ENCODE peak calls at places on chromosomes 1 and 21, in seven cellular contexts. S, U, T, I, C, G and Q are unnamed samples.

GRCh38 chr1:204623894-204624361 is 61.6 kb downstream of the LRRN2 start:
- DNase-seq in I (peak), U (peak), G (no peak), T (peak), S (peak), C (peak), Q (no peak)

GRCh38 chr1:112247036-112247597 is 148.9 kb upstream of the CTTNBP2NL start:
- DNase-seq in U (no peak), S (no peak), T (no peak), C (no peak), G (no peak), I (no peak), Q (no peak)

GRCh38 chr1:86596253-86596652 is 49.4 kb downstream of the CLCA4 start:
- DNase-seq in C (no peak), S (no peak), G (no peak), I (no peak), U (no peak), T (no peak), Q (no peak)

GRCh38 chr1:78061825-78062523 is 16.2 kb downstream of the GIPC2 start:
- DNase-seq in I (no peak), C (no peak), U (no peak), G (no peak), S (no peak), T (no peak), Q (peak)

GRCh38 chr1:27614048-27614624 is 10.2 kb upstream of the AHDC1 start:
- DNase-seq in U (no peak), S (no peak), C (no peak), G (no peak), T (no peak), I (no peak), Q (no peak)

GRCh38 chr21:42833859-42834729 is 45.2 kb downstream of the WDR4 start:
- DNase-seq in I (no peak), G (no peak), C (no peak), S (no peak), T (no peak), U (no peak), Q (no peak)

GRCh38 chr1:94202241-94202640 is 35.1 kb downstream of the ARHGAP29 start:
- DNase-seq in G (no peak), I (no peak), U (no peak), S (no peak), T (no peak), C (no peak), Q (no peak)

GRCh38 chr1:210711825-210712224 is 383.1 kb downstream of the HHAT start:
- DNase-seq in T (no peak), I (peak), S (no peak), C (peak), U (no peak), G (no peak), Q (no peak)

GRCh38 chr1:191575180-191575579 is 583.1 kb upstream of the RGS18 start:
- DNase-seq in I (no peak), U (peak), G (no peak), S (no peak), C (no peak), T (no peak), Q (peak)

GRCh38 chr1:156123356-156124196 is 9.1 kb downstream of the LMNA start:
- DNase-seq in S (peak), G (no peak), C (peak), U (peak), T (peak), I (peak), Q (peak)

GRCh38 chr1:193105821-193106177 is 585 bp upstream of the GLRX2 start:
- DNase-seq in T (no peak), U (peak), G (no peak), I (no peak), S (no peak), C (no peak), Q (no peak)

GRCh38 chr1:5878938-5879337 is 113.3 kb downstream of the NPHP4 start:
- DNase-seq in U (no peak), S (no peak), T (no peak), G (no peak), C (no peak), I (no peak), Q (no peak)

GRCh38 chr1:6184083-6184783 is 4.1 kb upstream of the CHD5 start:
- DNase-seq in U (no peak), T (no peak), C (peak), S (no peak), I (peak), G (no peak), Q (no peak)

GRCh38 chr1:6580588-6581270 is 935 bp downstream of the ZBTB48 start:
- DNase-seq in S (no peak), I (no peak), G (no peak), C (peak), U (peak), T (no peak), Q (no peak)

GRCh38 chr1:237237721-237238120 is 195.7 kb downstream of the RYR2 start:
- DNase-seq in S (no peak), C (no peak), T (no peak), I (no peak), U (no peak), G (no peak), Q (no peak)

DNA sequence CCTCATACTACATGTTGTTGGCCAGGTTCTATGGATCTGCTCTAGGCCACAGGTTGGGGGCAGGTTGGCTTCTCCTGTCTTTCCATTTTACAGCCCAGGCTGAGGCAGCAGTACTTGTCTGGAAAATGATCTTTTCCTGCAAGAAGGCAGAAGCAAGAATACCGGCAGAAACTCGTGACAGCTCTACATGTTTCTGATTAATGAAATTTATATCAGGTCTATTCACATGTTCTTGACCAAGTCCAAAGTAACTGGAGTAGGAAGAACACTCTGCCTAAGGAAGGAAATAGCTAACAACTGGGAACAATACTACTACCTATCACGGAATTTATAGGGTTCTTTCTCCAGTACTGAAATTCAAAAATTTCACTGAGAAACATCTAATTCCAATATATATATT is 98.3 kb downstream of the PLPPR5 start:
- DNase-seq in U (no peak), I (no peak), C (no peak), G (no peak), T (no peak), S (no peak), Q (no peak)
- H2BK5ac ChIP-seq in U (no peak), I (no peak), C (no peak), G (no peak), T (no peak), S (no peak), Q (no peak)

DNA sequence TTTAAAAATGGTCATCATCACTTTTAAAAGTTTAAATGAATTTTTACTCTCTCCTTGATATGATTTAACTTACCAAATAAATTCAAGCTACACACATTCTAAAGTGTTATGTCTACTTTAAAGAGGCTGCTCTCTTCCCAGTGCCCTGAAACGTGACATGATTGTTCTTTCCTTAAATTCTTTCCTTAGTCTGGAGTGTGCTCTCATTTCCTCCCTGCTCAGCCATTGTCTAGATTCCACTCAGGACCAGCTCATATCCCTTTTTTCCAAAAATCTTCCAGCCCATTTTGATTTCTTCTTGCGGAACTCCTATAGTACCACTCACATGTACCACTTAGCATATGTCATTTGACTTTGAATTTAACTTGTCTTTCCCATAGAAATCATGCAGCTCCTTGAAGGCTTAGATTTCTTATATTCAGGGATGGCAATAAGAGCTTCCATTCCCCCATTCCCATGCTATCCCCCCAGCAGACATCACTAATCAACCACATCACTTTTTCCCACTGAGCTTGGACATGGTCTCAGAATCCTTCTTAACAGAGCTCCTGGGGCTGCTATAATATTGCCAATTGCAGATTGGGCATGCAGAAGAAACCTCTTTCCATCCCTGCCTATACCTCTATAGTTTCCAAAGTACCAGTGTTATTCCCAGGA is 54.7 kb upstream of the ITPKB start:
- DNase-seq in U (no peak), I (no peak), T (no peak), G (no peak), S (no peak), C (no peak), Q (no peak)
- H2BK5ac ChIP-seq in U (no peak), I (no peak), T (no peak), G (no peak), S (no peak), C (no peak), Q (no peak)

GRCh38 chr1:41484881-41485280 is 398 bp upstream of the EDN2 start:
- DNase-seq in G (no peak), I (no peak), C (no peak), T (no peak), S (no peak), U (no peak), Q (no peak)

GRCh38 chr1:41482001-41482765 is 2.3 kb downstream of the EDN2 start:
- DNase-seq in T (no peak), G (no peak), C (no peak), I (no peak), U (no peak), S (no peak), Q (no peak)

GRCh38 chr1:41482906-41483895 is 1.3 kb downstream of the EDN2 start:
- DNase-seq in C (no peak), I (peak), S (no peak), T (no peak), G (no peak), U (no peak), Q (no peak)

GRCh38 chr1:41485605-41486004 is 1.1 kb upstream of the EDN2 start:
- DNase-seq in I (peak), S (no peak), G (no peak), C (peak), U (peak), T (no peak), Q (peak)

GRCh38 chr1:41483960-41484844 is at the start of gene EDN2:
- DNase-seq in G (no peak), T (peak), C (peak), U (no peak), I (peak), S (no peak), Q (no peak)
- H2BK5ac ChIP-seq in G (peak), T (no peak), C (peak), U (no peak), I (peak), S (peak), Q (peak)

DNA sequence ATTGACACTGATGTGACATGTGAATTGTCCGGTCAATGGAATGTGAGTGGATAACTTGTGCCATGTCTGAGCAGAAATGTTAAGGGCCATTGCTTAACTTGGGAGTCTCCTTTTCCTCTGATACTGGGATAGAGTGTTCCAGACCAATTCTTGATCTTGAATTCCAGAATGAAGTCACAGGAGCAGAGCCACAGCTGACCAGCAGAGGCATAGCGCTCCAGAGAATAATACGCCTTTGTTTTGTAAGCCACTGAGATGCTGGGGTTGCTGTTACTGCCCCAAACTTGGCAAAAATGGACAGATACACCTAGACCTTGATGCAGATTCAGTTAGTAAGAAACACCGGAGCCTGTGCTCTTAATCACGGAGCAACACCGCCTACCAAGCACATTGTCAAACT is 6.3 kb downstream of the KCNJ6 start:
- DNase-seq in I (no peak), T (no peak), S (no peak), C (peak), G (no peak), U (no peak), Q (no peak)
- H2BK5ac ChIP-seq in I (no peak), T (no peak), S (no peak), C (no peak), G (no peak), U (no peak), Q (no peak)

GRCh38 chr1:229025576-229025975 is 245.3 kb upstream of the RAB4A start:
- DNase-seq in I (no peak), C (no peak), S (no peak), G (no peak), T (no peak), U (no peak), Q (no peak)
- H2BK5ac ChIP-seq in I (no peak), C (no peak), S (peak), G (no peak), T (no peak), U (no peak), Q (no peak)

GRCh38 chr1:10042746-10043145 is 10.0 kb downstream of the UBE4B start:
- DNase-seq in S (no peak), U (no peak), I (peak), T (no peak), C (no peak), G (no peak), Q (no peak)
- H2BK5ac ChIP-seq in S (no peak), U (no peak), I (no peak), T (no peak), C (no peak), G (no peak), Q (no peak)

GRCh38 chr21:31396399-31396798 is 52.3 kb upstream of the TIAM1 start:
- DNase-seq in G (no peak), T (no peak), S (no peak), C (no peak), U (no peak), I (no peak), Q (no peak)
- H2BK5ac ChIP-seq in G (no peak), T (no peak), S (no peak), C (no peak), U (no peak), I (no peak), Q (no peak)